ENCODE peak calls at places on chromosomes 2 and 18, in eight cellular contexts. One of them, this sample, is unnamed.

GRCh38 chr18:49393011-49393410 is 67.4 kb downstream of the DYM start:
- DNase-seq in heart left ventricle: no peak
- DNase-seq in HCT116: no peak
- DNase-seq in IMR-90: no peak
- DNase-seq in A549: no peak
- DNase-seq in prostate gland: no peak
- DNase-seq in stomach: no peak
- DNase-seq in Peyer's patch: no peak
- DNase-seq in this sample: no peak

GRCh38 chr2:171516793-171517192 is 5.5 kb upstream of the CYBRD1 start:
- DNase-seq in IMR-90: no peak
- DNase-seq in prostate gland: no peak
- DNase-seq in A549: no peak
- DNase-seq in Peyer's patch: no peak
- DNase-seq in heart left ventricle: no peak
- DNase-seq in HCT116: no peak
- DNase-seq in stomach: no peak
- DNase-seq in this sample: peak

GRCh38 chr18:45923138-45923537 is 44.0 kb downstream of the EPG5 start:
- DNase-seq in A549: no peak
- DNase-seq in HCT116: no peak
- DNase-seq in Peyer's patch: no peak
- DNase-seq in IMR-90: no peak
- DNase-seq in stomach: no peak
- DNase-seq in prostate gland: no peak
- DNase-seq in heart left ventricle: no peak
- DNase-seq in this sample: no peak

GRCh38 chr2:13003500-13003899 is 286.8 kb downstream of the TRIB2 start:
- DNase-seq in heart left ventricle: no peak
- DNase-seq in HCT116: no peak
- DNase-seq in A549: no peak
- DNase-seq in prostate gland: no peak
- DNase-seq in IMR-90: no peak
- DNase-seq in stomach: no peak
- DNase-seq in Peyer's patch: no peak
- DNase-seq in this sample: no peak

GRCh38 chr18:24677011-24677410 is 216.6 kb downstream of the HRH4 start:
- DNase-seq in HCT116: no peak
- DNase-seq in A549: no peak
- DNase-seq in stomach: no peak
- DNase-seq in heart left ventricle: no peak
- DNase-seq in IMR-90: peak
- DNase-seq in Peyer's patch: no peak
- DNase-seq in prostate gland: no peak
- DNase-seq in this sample: no peak

GRCh38 chr18:9535430-9535972 is 60.2 kb downstream of the RALBP1 start:
- DNase-seq in prostate gland: no peak
- DNase-seq in IMR-90: peak
- DNase-seq in stomach: no peak
- DNase-seq in HCT116: no peak
- DNase-seq in Peyer's patch: no peak
- DNase-seq in A549: no peak
- DNase-seq in heart left ventricle: no peak
- DNase-seq in this sample: no peak

GRCh38 chr2:39696072-39696471 is 30.4 kb downstream of the TMEM178A start:
- DNase-seq in prostate gland: no peak
- DNase-seq in stomach: no peak
- DNase-seq in A549: no peak
- DNase-seq in HCT116: no peak
- DNase-seq in IMR-90: peak
- DNase-seq in Peyer's patch: no peak
- DNase-seq in heart left ventricle: no peak
- DNase-seq in this sample: peak

GRCh38 chr2:149112713-149113112 is 74.2 kb downstream of the LYPD6B start:
- DNase-seq in Peyer's patch: no peak
- DNase-seq in prostate gland: no peak
- DNase-seq in HCT116: no peak
- DNase-seq in heart left ventricle: no peak
- DNase-seq in IMR-90: no peak
- DNase-seq in stomach: no peak
- DNase-seq in A549: no peak
- DNase-seq in this sample: no peak

GRCh38 chr2:60213865-60214657 is 339.4 kb downstream of the BCL11A start:
- DNase-seq in Peyer's patch: peak
- DNase-seq in IMR-90: no peak
- DNase-seq in heart left ventricle: no peak
- DNase-seq in A549: no peak
- DNase-seq in prostate gland: peak
- DNase-seq in HCT116: no peak
- DNase-seq in stomach: peak
- DNase-seq in this sample: no peak

GRCh38 chr2:218885981-218886447 is 5.4 kb downstream of the WNT10A start:
- DNase-seq in stomach: no peak
- DNase-seq in A549: no peak
- DNase-seq in prostate gland: no peak
- DNase-seq in Peyer's patch: peak
- DNase-seq in heart left ventricle: no peak
- DNase-seq in HCT116: no peak
- DNase-seq in IMR-90: no peak
- DNase-seq in this sample: no peak

DNA sequence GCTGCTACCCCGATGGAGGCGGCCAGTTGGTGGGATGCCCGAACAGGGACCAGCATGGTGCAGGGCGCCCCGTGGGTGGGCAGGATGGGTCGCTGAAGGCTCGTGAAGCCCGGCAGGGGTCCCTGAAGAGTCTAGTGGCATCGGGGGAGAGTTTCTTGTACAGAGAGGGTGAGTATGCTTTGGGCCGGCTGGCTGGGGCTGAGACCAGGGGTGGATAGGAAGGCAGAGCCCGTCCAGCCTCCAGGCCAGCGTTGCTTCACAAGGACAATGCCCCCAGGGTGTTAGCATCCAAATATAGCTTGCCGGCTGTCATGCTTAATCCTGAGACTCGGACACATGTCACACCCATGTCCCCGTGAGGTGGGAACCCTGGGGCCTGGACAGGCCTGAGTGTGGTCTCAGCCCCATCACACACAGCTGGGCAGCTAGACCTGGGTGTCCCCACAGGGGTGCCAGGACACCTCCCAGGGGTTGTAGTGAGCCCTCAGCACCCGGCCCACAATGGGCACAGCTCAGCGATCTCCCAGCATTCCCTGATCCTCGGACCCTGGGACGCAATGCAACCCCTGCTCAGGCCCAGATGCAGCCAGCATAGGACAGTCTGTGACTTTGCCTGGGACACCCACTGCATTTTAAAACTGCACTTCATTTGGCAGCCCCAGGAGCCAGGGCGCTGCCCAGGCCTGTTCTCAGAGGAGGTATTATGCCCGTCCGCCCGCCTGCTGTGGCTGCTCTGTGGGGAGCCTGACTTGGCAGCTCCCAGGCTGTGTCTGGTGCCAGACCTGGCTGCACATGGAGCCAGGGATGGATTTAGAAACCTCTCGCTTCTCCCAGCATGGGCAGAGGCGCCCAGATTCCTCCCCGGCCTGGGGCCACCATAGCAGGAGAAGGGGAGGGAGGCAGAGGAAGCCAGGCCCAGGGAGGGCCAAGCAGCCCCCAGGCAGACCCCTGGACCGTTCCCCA is 36.4 kb downstream of the RAMP1 start:
- DNase-seq in stomach: no peak
- DNase-seq in Peyer's patch: no peak
- DNase-seq in A549: no peak
- DNase-seq in IMR-90: no peak
- DNase-seq in heart left ventricle: peak
- DNase-seq in HCT116: no peak
- DNase-seq in prostate gland: peak
- DNase-seq in this sample: peak
- H3K4me3 ChIP-seq in stomach: no peak
- H3K4me3 ChIP-seq in Peyer's patch: no peak
- H3K4me3 ChIP-seq in A549: no peak
- H3K4me3 ChIP-seq in IMR-90: no peak
- H3K4me3 ChIP-seq in heart left ventricle: no peak
- H3K4me3 ChIP-seq in HCT116: no peak
- H3K4me3 ChIP-seq in prostate gland: no peak
- H3K4me3 ChIP-seq in this sample: no peak

GRCh38 chr18:80035997-80036396 is 1.8 kb downstream of the RBFA start:
- DNase-seq in Peyer's patch: no peak
- DNase-seq in A549: no peak
- DNase-seq in prostate gland: no peak
- DNase-seq in heart left ventricle: no peak
- DNase-seq in IMR-90: no peak
- DNase-seq in HCT116: no peak
- DNase-seq in stomach: no peak
- DNase-seq in this sample: no peak

GRCh38 chr18:80029690-80030089 is 4.5 kb upstream of the RBFA start:
- DNase-seq in prostate gland: no peak
- DNase-seq in IMR-90: no peak
- DNase-seq in Peyer's patch: no peak
- DNase-seq in HCT116: no peak
- DNase-seq in heart left ventricle: no peak
- DNase-seq in stomach: no peak
- DNase-seq in A549: no peak
- DNase-seq in this sample: no peak

GRCh38 chr18:80034068-80034851 is at the start of gene RBFA:
- DNase-seq in prostate gland: peak
- DNase-seq in HCT116: peak
- DNase-seq in stomach: peak
- DNase-seq in A549: peak
- DNase-seq in heart left ventricle: peak
- DNase-seq in Peyer's patch: peak
- DNase-seq in IMR-90: peak
- DNase-seq in this sample: peak

GRCh38 chr18:80034852-80035406 is 695 bp downstream of the RBFA start:
- DNase-seq in prostate gland: no peak
- DNase-seq in stomach: no peak
- DNase-seq in Peyer's patch: no peak
- DNase-seq in HCT116: no peak
- DNase-seq in IMR-90: no peak
- DNase-seq in heart left ventricle: no peak
- DNase-seq in A549: no peak
- DNase-seq in this sample: no peak

GRCh38 chr18:80033181-80034067 is 810 bp upstream of the RBFA start:
- DNase-seq in Peyer's patch: no peak
- DNase-seq in HCT116: no peak
- DNase-seq in A549: peak
- DNase-seq in IMR-90: peak
- DNase-seq in prostate gland: peak
- DNase-seq in stomach: no peak
- DNase-seq in heart left ventricle: no peak
- DNase-seq in this sample: no peak
- TF ChIP-seq POLR2A in Peyer's patch: no peak
- TF ChIP-seq POLR2A in HCT116: no peak
- TF ChIP-seq POLR2A in A549: peak
- TF ChIP-seq POLR2A in IMR-90: peak
- TF ChIP-seq POLR2A in prostate gland: peak
- TF ChIP-seq POLR2A in stomach: no peak
- TF ChIP-seq POLR2A in heart left ventricle: peak
- TF ChIP-seq POLR2A in this sample: peak

GRCh38 chr2:61889212-61889956 is 928 bp upstream of the CCT4 start:
- DNase-seq in prostate gland: no peak
- DNase-seq in A549: no peak
- DNase-seq in HCT116: no peak
- DNase-seq in Peyer's patch: no peak
- DNase-seq in IMR-90: no peak
- DNase-seq in heart left ventricle: no peak
- DNase-seq in stomach: peak
- DNase-seq in this sample: peak
- H3K4me3 ChIP-seq in prostate gland: peak
- H3K4me3 ChIP-seq in A549: peak
- H3K4me3 ChIP-seq in HCT116: peak
- H3K4me3 ChIP-seq in Peyer's patch: peak
- H3K4me3 ChIP-seq in IMR-90: no peak
- H3K4me3 ChIP-seq in heart left ventricle: peak
- H3K4me3 ChIP-seq in stomach: peak
- H3K4me3 ChIP-seq in this sample: peak

GRCh38 chr18:74494514-74494913 is 1.6 kb upstream of the CNDP2 start:
- DNase-seq in prostate gland: no peak
- DNase-seq in HCT116: no peak
- DNase-seq in Peyer's patch: no peak
- DNase-seq in stomach: no peak
- DNase-seq in IMR-90: no peak
- DNase-seq in heart left ventricle: no peak
- DNase-seq in A549: no peak
- DNase-seq in this sample: no peak

GRCh38 chr18:74497778-74498177 is 1.6 kb downstream of the CNDP2 start:
- DNase-seq in IMR-90: no peak
- DNase-seq in heart left ventricle: no peak
- DNase-seq in Peyer's patch: no peak
- DNase-seq in stomach: no peak
- DNase-seq in prostate gland: no peak
- DNase-seq in HCT116: no peak
- DNase-seq in A549: no peak
- DNase-seq in this sample: no peak

GRCh38 chr18:74496508-74497307 is 545 bp downstream of the CNDP2 start:
- DNase-seq in prostate gland: peak
- DNase-seq in A549: peak
- DNase-seq in heart left ventricle: peak
- DNase-seq in HCT116: peak
- DNase-seq in Peyer's patch: peak
- DNase-seq in IMR-90: peak
- DNase-seq in stomach: peak
- DNase-seq in this sample: no peak

GRCh38 chr18:74497308-74497640 is 1.1 kb downstream of the CNDP2 start:
- DNase-seq in A549: no peak
- DNase-seq in HCT116: no peak
- DNase-seq in heart left ventricle: no peak
- DNase-seq in prostate gland: no peak
- DNase-seq in Peyer's patch: no peak
- DNase-seq in stomach: no peak
- DNase-seq in IMR-90: no peak
- DNase-seq in this sample: no peak

DNA sequence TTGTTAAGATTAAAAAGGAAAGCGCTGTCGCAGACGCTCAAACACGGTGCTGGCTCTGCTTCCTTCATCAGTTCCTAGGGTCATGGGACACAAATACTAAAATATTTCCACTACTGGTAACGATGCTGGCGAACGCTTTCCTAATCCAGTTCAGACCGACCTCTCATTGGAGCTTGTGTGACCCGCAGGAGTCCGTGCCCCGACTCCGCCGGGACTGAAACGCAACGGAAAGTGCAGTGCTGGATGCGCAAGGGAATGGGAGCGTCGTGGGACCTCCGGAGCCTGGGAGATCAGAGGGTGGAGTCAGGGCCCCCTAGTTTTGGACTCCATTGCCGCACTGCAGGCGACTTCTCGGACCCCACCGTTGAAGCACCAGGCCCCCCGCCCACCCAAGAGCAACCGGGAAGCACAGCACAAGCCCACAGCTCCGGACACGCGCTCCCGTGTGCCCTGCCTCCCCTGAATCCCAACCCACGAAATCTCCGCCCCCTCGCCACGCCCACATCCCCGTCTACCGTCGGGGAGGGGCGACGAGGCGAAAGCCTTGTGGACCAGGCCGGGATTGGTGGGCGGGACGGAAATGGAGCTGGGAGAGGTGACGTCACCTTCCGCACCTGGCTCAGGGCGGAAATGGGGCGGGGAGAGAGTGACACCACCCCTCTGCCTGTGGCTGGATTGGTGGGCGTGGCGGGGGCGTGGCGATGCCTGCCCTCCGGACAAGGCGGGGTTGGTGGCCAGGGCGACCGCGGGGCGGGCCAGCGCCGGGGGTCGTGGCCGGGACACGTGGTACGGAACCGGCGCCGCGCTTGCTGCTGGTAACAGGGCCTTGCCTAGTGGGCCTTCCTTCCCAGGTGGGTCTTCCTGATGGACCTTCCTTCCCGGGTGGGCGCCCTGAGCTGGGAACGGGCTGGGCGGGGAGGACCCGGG is at the start of gene CNDP2:
- DNase-seq in heart left ventricle: peak
- DNase-seq in IMR-90: peak
- DNase-seq in stomach: peak
- DNase-seq in prostate gland: peak
- DNase-seq in HCT116: peak
- DNase-seq in Peyer's patch: peak
- DNase-seq in A549: peak
- DNase-seq in this sample: peak
- TF ChIP-seq POLR2A in heart left ventricle: peak
- TF ChIP-seq POLR2A in IMR-90: peak
- TF ChIP-seq POLR2A in stomach: no peak
- TF ChIP-seq POLR2A in prostate gland: peak
- TF ChIP-seq POLR2A in HCT116: peak
- TF ChIP-seq POLR2A in Peyer's patch: peak
- TF ChIP-seq POLR2A in A549: peak
- TF ChIP-seq POLR2A in this sample: peak